ENCODE peak calls at places on chromosomes 13 and 19, in nine cellular contexts. Y, N, Q, P, W, R, J, M and O are unnamed samples.

GRCh38 chr19:48821633-48822032 is 10.8 kb upstream of the BCAT2 start:
- DNase-seq in Y (no peak), N (no peak), M (no peak), W (no peak), Q (no peak), P (no peak), J (no peak), R (no peak), O (no peak)

GRCh38 chr19:35248310-35249145 is at the start of gene LSR:
- DNase-seq in N (peak), M (no peak), R (peak), P (peak), Q (no peak), J (no peak), Y (no peak), W (no peak), O (no peak)

GRCh38 chr13:88086577-88086976 is 415.4 kb downstream of the SLITRK5 start:
- DNase-seq in Y (no peak), W (no peak), Q (no peak), R (peak), J (no peak), N (no peak), M (peak), P (no peak), O (peak)

GRCh38 chr19:23101241-23101640 is 15.6 kb upstream of the ZNF730 start:
- DNase-seq in J (no peak), M (no peak), N (no peak), W (no peak), P (no peak), Q (no peak), R (peak), Y (no peak), O (no peak)

GRCh38 chr19:38224014-38224862 is at the start of gene DPF1:
- DNase-seq in Y (peak), W (no peak), N (peak), M (peak), R (peak), Q (no peak), P (peak), J (no peak), O (peak)

GRCh38 chr19:806815-807421 is 9.7 kb downstream of the PTBP1 start:
- DNase-seq in N (no peak), M (no peak), P (no peak), J (no peak), Q (no peak), Y (no peak), W (no peak), R (no peak), O (no peak)

GRCh38 chr13:94345374-94346195 is 133.9 kb downstream of the DCT start:
- DNase-seq in N (no peak), M (peak), R (peak), P (no peak), J (no peak), W (no peak), Y (peak), Q (no peak), O (peak)

GRCh38 chr19:15300533-15301194 is 31.7 kb downstream of the BRD4 start:
- DNase-seq in M (peak), N (no peak), Q (peak), R (peak), W (no peak), J (no peak), P (no peak), Y (no peak), O (peak)

GRCh38 chr13:46142692-46143238 is 37.9 kb upstream of the CPB2 start:
- DNase-seq in N (no peak), M (no peak), J (no peak), R (no peak), Q (no peak), Y (no peak), W (no peak), P (no peak), O (no peak)

GRCh38 chr13:43664700-43665191 is 122.0 kb downstream of the ENOX1 start:
- DNase-seq in J (no peak), R (peak), M (peak), W (no peak), P (no peak), N (peak), Y (peak), Q (peak), O (peak)

GRCh38 chr19:10419646-10420443 is 493 bp upstream of the PDE4A start:
- DNase-seq in W (no peak), M (peak), P (no peak), Y (peak), Q (no peak), N (no peak), R (peak), J (no peak), O (peak)

GRCh38 chr13:77000475-77000874 is 8.6 kb downstream of the CLN5 start:
- DNase-seq in R (no peak), J (no peak), Q (no peak), N (no peak), P (no peak), Y (peak), W (no peak), M (peak), O (peak)

GRCh38 chr19:2976609-2977000 is 759 bp upstream of the TLE6 start:
- DNase-seq in Q (no peak), R (no peak), N (no peak), P (no peak), M (no peak), Y (no peak), J (no peak), W (no peak), O (no peak)

GRCh38 chr19:35206379-35206778 is 22.2 kb downstream of the FAM187B start:
- DNase-seq in W (no peak), Y (no peak), P (no peak), Q (no peak), R (no peak), N (peak), J (no peak), M (no peak), O (no peak)

GRCh38 chr13:104357174-104357573 is 1291.0 kb upstream of the SLC10A2 start:
- DNase-seq in M (no peak), P (no peak), W (no peak), Y (no peak), R (peak), N (no peak), Q (no peak), J (no peak), O (peak)

GRCh38 chr13:23766199-23766771 is 122.9 kb downstream of the MIPEP start:
- DNase-seq in R (no peak), P (no peak), Y (no peak), M (no peak), W (no peak), N (no peak), J (no peak), Q (no peak), O (no peak)

GRCh38 chr19:34936184-34936583 is 9.5 kb downstream of the ZNF30 start:
- DNase-seq in J (no peak), R (no peak), Y (no peak), N (no peak), M (no peak), W (no peak), P (no peak), Q (no peak), O (no peak)

GRCh38 chr13:37534181-37534580 is 64.4 kb downstream of the POSTN start:
- DNase-seq in Y (no peak), Q (no peak), J (no peak), R (peak), M (peak), W (no peak), P (no peak), N (no peak), O (peak)

GRCh38 chr19:371501-372160 is 27.0 kb upstream of the MIER2 start:
- DNase-seq in R (no peak), N (no peak), Y (no peak), W (peak), M (no peak), P (no peak), Q (no peak), J (no peak), O (no peak)

GRCh38 chr13:110713981-110714797 is 689 bp downstream of the ING1 start:
- DNase-seq in J (no peak), N (peak), W (peak), R (peak), Y (no peak), Q (no peak), P (peak), M (peak), O (peak)

GRCh38 chr19:46955114-46955812 is 64.4 kb upstream of the NPAS1 start:
- DNase-seq in W (no peak), Q (no peak), R (no peak), Y (no peak), N (no peak), J (no peak), M (no peak), P (no peak), O (no peak)

GRCh38 chr19:16067205-16067938 is 8.9 kb upstream of the TPM4 start:
- DNase-seq in Y (no peak), M (peak), Q (no peak), N (peak), R (peak), J (no peak), P (peak), W (peak), O (peak)

DNA sequence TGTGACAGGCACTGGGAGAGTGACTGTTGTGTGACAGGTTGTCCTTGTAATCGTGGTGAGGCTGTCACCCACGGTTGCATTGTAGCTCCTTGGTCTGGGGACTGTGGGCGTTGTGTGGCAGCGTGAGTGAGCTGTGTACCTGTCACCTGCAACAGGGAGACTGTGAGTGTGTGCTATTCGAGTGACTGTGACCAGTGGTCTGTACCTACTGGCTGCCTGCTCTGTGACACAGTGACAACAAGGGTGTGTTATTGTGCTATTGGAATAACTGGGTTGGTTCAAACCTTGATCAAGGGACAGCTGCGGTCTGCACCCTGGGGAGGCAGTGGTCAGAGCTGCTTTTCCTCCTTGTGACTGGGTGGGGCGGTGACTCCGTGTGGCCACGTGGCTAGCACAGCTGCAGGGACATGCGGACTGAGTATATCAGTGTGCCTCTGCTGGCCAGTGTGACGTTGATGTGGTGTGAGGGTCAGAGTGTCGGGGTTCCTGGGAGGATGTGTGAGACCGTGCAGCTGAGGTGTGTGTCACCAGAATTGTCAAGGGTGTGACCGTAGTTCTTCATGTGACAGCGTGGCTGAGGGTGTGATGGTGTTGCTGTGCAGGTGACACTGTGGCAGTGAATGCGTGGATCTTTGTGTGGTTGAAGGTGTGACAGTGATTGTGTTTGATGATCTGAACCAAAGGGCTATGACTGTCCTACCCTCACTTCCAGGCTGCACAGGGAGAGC is 10.1 kb upstream of the NFIX start:
- DNase-seq in M (peak), R (no peak), N (peak), Q (no peak), J (no peak), P (peak), Y (no peak), W (no peak), O (peak)
- TF ChIP-seq CTCF in M (no peak), R (no peak), N (no peak), Q (no peak), J (no peak), P (no peak), Y (no peak), W (no peak), O (no peak)

DNA sequence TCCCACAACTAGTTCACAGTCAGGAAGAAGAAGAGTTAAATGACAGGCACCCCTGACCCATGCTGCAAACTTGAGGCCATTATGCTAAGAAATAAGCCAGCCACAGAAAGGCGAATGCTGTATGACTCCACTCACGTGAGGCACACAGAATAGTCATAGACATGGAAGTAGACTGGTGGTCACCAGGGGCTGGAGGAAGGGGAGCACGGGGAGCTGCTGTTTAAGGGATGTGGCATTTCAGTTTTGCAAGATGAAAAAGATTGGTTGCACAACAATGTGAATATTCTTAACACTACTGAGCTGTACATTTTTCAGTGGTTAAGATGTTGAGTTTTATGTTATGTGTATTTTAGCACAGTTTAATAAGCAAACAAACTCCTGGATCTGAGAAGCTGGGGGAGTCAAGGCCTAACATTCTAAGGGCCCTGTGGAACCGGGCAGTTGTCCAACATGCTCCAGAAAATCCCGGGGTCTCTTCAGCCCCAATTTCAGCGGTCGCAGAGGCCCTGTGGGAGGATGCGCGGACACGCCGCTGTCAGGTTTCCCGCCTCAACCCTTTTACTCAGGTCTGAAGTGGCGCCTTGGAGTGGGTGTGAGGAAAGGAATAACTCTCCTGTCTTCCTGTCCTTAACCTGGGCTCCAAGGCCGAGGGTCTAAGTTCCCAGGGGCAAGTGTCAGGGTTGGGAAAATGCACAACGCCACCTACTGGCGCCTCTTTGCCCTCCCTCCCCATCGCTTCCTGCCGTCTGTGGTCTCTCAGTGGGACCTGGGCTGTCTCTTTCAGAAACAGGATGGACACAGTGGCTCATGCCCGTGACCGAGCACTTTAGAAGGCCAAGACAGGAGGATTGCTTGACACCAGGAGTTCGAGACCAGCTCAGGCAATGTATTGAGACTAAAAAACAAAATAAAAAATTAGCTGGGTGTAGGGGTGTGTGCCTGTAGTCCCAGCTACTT is 4.4 kb upstream of the TMEM272 start:
- DNase-seq in Y (no peak), Q (no peak), P (no peak), M (peak), J (no peak), W (no peak), N (no peak), R (no peak), O (peak)
- TF ChIP-seq CTCF in Y (peak), Q (peak), P (peak), M (peak), J (peak), W (no peak), N (peak), R (peak), O (peak)

GRCh38 chr19:5821521-5822180 is 16.8 kb downstream of the NRTN start:
- DNase-seq in J (no peak), Q (no peak), Y (no peak), R (no peak), M (no peak), W (no peak), P (no peak), N (no peak), O (no peak)

GRCh38 chr19:5824791-5825577 is 14.5 kb downstream of the FUT6 start:
- DNase-seq in M (no peak), J (no peak), N (no peak), Y (no peak), P (no peak), W (no peak), R (no peak), Q (no peak), O (no peak)

GRCh38 chr19:5820785-5821184 is 15.9 kb downstream of the NRTN start:
- DNase-seq in J (no peak), Y (no peak), Q (no peak), W (no peak), P (no peak), N (no peak), M (no peak), R (no peak), O (no peak)

GRCh38 chr19:5822181-5822844 is 17.2 kb downstream of the FUT6 start:
- DNase-seq in Y (no peak), N (no peak), W (no peak), Q (no peak), M (no peak), R (no peak), J (no peak), P (no peak), O (no peak)

GRCh38 chr19:5823579-5824281 is 15.8 kb downstream of the FUT6 start:
- DNase-seq in P (no peak), Y (no peak), Q (no peak), R (peak), N (peak), J (no peak), M (no peak), W (no peak), O (no peak)
- TF ChIP-seq CTCF in P (no peak), Y (peak), Q (peak), R (peak), N (no peak), J (peak), M (no peak), W (no peak), O (peak)

DNA sequence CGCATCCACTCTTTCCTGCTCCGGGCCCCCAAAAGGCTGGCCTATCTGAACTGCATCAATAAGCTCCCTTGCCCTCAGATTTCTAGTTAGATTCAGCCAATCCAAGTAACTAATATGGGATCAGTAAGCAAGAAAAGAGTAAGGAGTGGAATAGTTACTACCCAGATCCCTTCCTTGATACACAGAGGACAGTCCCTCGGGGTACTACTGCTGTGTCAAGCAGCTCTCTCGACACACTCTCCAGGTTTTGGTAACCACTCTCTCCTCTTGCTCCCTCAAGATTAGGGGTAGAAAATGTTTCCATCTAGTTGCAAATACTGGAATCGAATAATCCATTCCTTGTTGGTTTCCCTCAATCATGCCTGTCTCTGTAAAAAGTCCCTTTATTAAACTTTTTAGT is 65.4 kb downstream of the UGGT2 start:
- DNase-seq in Q (no peak), M (no peak), P (no peak), N (no peak), W (no peak), Y (no peak), R (no peak), J (no peak), O (no peak)
- TF ChIP-seq CTCF in Q (no peak), M (no peak), P (no peak), N (no peak), W (no peak), Y (no peak), R (no peak), J (no peak), O (no peak)

GRCh38 chr19:41352279-41352608 is 1.5 kb downstream of the TGFB1 start:
- DNase-seq in Q (no peak), M (no peak), R (no peak), J (no peak), W (no peak), Y (no peak), P (peak), N (no peak), O (no peak)

GRCh38 chr19:41351339-41352245 is 2.1 kb downstream of the TGFB1 start:
- DNase-seq in R (peak), Q (no peak), Y (no peak), J (peak), P (peak), N (peak), W (peak), M (no peak), O (peak)

GRCh38 chr19:41353466-41354342 is at the start of gene TGFB1:
- DNase-seq in N (peak), Q (peak), W (peak), R (peak), P (peak), Y (no peak), J (peak), M (peak), O (peak)

GRCh38 chr19:41354343-41354974 is 737 bp upstream of the TGFB1 start:
- DNase-seq in Y (no peak), R (no peak), P (no peak), M (no peak), J (no peak), W (no peak), Q (no peak), N (no peak), O (no peak)

DNA sequence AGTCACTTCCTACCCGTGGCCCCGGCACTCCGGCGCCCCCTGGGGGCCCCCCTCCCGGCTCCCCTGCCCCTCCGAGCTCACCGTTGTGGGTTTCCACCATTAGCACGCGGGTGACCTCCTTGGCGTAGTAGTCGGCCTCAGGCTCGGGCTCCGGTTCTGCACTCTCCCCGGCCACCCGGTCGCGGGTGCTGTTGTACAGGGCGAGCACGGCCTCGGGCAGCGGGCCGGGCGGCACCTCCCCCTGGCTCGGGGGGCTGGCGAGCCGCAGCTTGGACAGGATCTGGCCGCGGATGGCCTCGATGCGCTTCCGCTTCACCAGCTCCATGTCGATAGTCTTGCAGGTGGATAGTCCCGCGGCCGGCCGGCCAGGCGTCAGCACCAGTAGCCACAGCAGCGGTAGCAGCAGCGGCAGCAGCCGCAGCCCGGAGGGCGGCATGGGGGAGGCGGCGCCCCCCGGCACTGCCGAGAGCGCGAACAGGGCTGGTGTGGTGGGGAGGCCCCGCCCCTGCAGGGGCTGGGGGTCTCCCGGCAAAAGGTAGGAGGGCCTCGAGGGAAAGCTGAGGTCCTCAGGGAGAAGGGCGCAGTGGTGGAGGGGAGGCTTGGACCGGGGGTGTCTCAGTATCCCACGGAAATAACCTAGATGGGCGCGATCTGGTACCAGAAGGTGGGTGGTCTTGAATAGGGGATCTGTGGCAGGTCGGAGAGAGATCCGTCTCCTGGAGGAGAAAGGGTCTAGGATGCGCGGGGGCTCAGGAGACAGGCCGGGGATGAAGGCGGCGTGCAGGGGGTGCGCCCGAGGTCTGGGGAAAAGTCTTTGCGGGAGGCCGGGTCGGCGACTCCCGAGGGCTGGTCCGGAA is 885 bp downstream of the TGFB1 start:
- DNase-seq in R (peak), Y (no peak), N (peak), J (no peak), Q (no peak), P (peak), M (peak), W (peak), O (peak)
- TF ChIP-seq CTCF in R (peak), Y (peak), N (no peak), J (peak), Q (peak), P (peak), M (peak), W (peak), O (peak)